ENCODE peak calls at places on chromosomes 13 and 19, in four cellular contexts. One of them, this sample, is unnamed.

GRCh38 chr19:17109962-17110598 is 34.5 kb downstream of the MYO9B start:
- DNase-seq in mucosa of gallbladder: peak
- DNase-seq in BE2C: no peak
- DNase-seq in fibroblast of the conjunctiva: no peak
- DNase-seq in this sample: peak

GRCh38 chr13:108070491-108070890 is 144.8 kb downstream of the LIG4 start:
- DNase-seq in BE2C: no peak
- DNase-seq in fibroblast of the conjunctiva: no peak
- DNase-seq in mucosa of gallbladder: no peak
- DNase-seq in this sample: no peak

GRCh38 chr13:80224468-80224867 is 116.5 kb downstream of the SPRY2 start:
- DNase-seq in fibroblast of the conjunctiva: no peak
- DNase-seq in mucosa of gallbladder: no peak
- DNase-seq in BE2C: no peak
- DNase-seq in this sample: no peak

GRCh38 chr19:47507031-47507430 is 7.8 kb downstream of the NAPA start:
- DNase-seq in mucosa of gallbladder: no peak
- DNase-seq in BE2C: no peak
- DNase-seq in fibroblast of the conjunctiva: no peak
- DNase-seq in this sample: no peak

GRCh38 chr13:109698779-109699178 is 87.6 kb downstream of the IRS2 start:
- DNase-seq in BE2C: no peak
- DNase-seq in mucosa of gallbladder: no peak
- DNase-seq in fibroblast of the conjunctiva: no peak
- DNase-seq in this sample: no peak

GRCh38 chr13:68727165-68727564 is 1380.5 kb upstream of the ATXN8OS start:
- DNase-seq in fibroblast of the conjunctiva: no peak
- DNase-seq in BE2C: no peak
- DNase-seq in mucosa of gallbladder: no peak
- DNase-seq in this sample: no peak

GRCh38 chr19:11067356-11068113 is 21.7 kb upstream of the LDLR start:
- DNase-seq in mucosa of gallbladder: no peak
- DNase-seq in fibroblast of the conjunctiva: no peak
- DNase-seq in BE2C: no peak
- DNase-seq in this sample: no peak

GRCh38 chr13:98959775-98960325 is 18.0 kb downstream of the DOCK9 start:
- DNase-seq in BE2C: no peak
- DNase-seq in mucosa of gallbladder: no peak
- DNase-seq in fibroblast of the conjunctiva: no peak
- DNase-seq in this sample: no peak

GRCh38 chr19:34365463-34366401 is 736 bp downstream of the GPI start:
- DNase-seq in mucosa of gallbladder: peak
- DNase-seq in BE2C: peak
- DNase-seq in fibroblast of the conjunctiva: no peak
- DNase-seq in this sample: peak

GRCh38 chr13:37995052-37995451 is 125.5 kb upstream of the TRPC4 start:
- DNase-seq in BE2C: no peak
- DNase-seq in mucosa of gallbladder: no peak
- DNase-seq in fibroblast of the conjunctiva: no peak
- DNase-seq in this sample: no peak

GRCh38 chr13:101556676-101557121 is 104.2 kb downstream of the ITGBL1 start:
- DNase-seq in fibroblast of the conjunctiva: no peak
- DNase-seq in BE2C: no peak
- DNase-seq in mucosa of gallbladder: no peak
- DNase-seq in this sample: no peak

GRCh38 chr13:30196025-30196424 is 111.3 kb downstream of the KATNAL1 start:
- DNase-seq in BE2C: peak
- DNase-seq in mucosa of gallbladder: no peak
- DNase-seq in fibroblast of the conjunctiva: no peak
- DNase-seq in this sample: no peak

GRCh38 chr13:40031031-40031430 is 375.6 kb downstream of the COG6 start:
- DNase-seq in fibroblast of the conjunctiva: no peak
- DNase-seq in BE2C: no peak
- DNase-seq in mucosa of gallbladder: no peak
- DNase-seq in this sample: no peak

GRCh38 chr13:26678796-26679195 is 81.8 kb downstream of the GPR12 start:
- DNase-seq in mucosa of gallbladder: no peak
- DNase-seq in fibroblast of the conjunctiva: no peak
- DNase-seq in BE2C: no peak
- DNase-seq in this sample: no peak

GRCh38 chr19:39132344-39132969 is 6.9 kb downstream of the PAK4 start:
- DNase-seq in fibroblast of the conjunctiva: no peak
- DNase-seq in BE2C: no peak
- DNase-seq in mucosa of gallbladder: no peak
- DNase-seq in this sample: no peak

GRCh38 chr19:37943480-37943879 is 36.5 kb downstream of the SIPA1L3 start:
- DNase-seq in mucosa of gallbladder: peak
- DNase-seq in fibroblast of the conjunctiva: no peak
- DNase-seq in BE2C: no peak
- DNase-seq in this sample: no peak

GRCh38 chr19:54560881-54561385 is 12.7 kb upstream of the LILRA2 start:
- DNase-seq in BE2C: no peak
- DNase-seq in mucosa of gallbladder: no peak
- DNase-seq in fibroblast of the conjunctiva: no peak
- DNase-seq in this sample: no peak

GRCh38 chr13:39663508-39663907 is 8.0 kb downstream of the COG6 start:
- DNase-seq in BE2C: no peak
- DNase-seq in mucosa of gallbladder: no peak
- DNase-seq in fibroblast of the conjunctiva: no peak
- DNase-seq in this sample: no peak

GRCh38 chr19:18437481-18438330 is at the start of gene ISYNA1:
- DNase-seq in BE2C: peak
- DNase-seq in fibroblast of the conjunctiva: no peak
- DNase-seq in mucosa of gallbladder: peak
- DNase-seq in this sample: peak

GRCh38 chr19:917323-918151 is at the start of gene KISS1R:
- DNase-seq in fibroblast of the conjunctiva: no peak
- DNase-seq in mucosa of gallbladder: no peak
- DNase-seq in BE2C: peak
- DNase-seq in this sample: peak

GRCh38 chr13:99903140-99903539 is 68.4 kb downstream of the ZIC5 start:
- DNase-seq in fibroblast of the conjunctiva: no peak
- DNase-seq in mucosa of gallbladder: no peak
- DNase-seq in BE2C: no peak
- DNase-seq in this sample: no peak

GRCh38 chr13:22168437-22168836 is 497.6 kb downstream of the FGF9 start:
- DNase-seq in mucosa of gallbladder: no peak
- DNase-seq in BE2C: no peak
- DNase-seq in fibroblast of the conjunctiva: no peak
- DNase-seq in this sample: no peak

GRCh38 chr13:77637583-77637982 is 59.9 kb upstream of the SLAIN1 start:
- DNase-seq in fibroblast of the conjunctiva: no peak
- DNase-seq in mucosa of gallbladder: peak
- DNase-seq in BE2C: no peak
- DNase-seq in this sample: no peak

GRCh38 chr13:28429685-28430290 is 65.1 kb downstream of the FLT1 start:
- DNase-seq in fibroblast of the conjunctiva: no peak
- DNase-seq in mucosa of gallbladder: no peak
- DNase-seq in BE2C: no peak
- DNase-seq in this sample: peak

GRCh38 chr19:6459356-6460098 is at the start of gene SLC25A23:
- DNase-seq in fibroblast of the conjunctiva: peak
- DNase-seq in BE2C: peak
- DNase-seq in mucosa of gallbladder: peak
- DNase-seq in this sample: peak

GRCh38 chr19:35040474-35040825 is 1.1 kb upstream of the HPN start:
- DNase-seq in fibroblast of the conjunctiva: no peak
- DNase-seq in mucosa of gallbladder: no peak
- DNase-seq in BE2C: no peak
- DNase-seq in this sample: no peak

GRCh38 chr13:46126552-46127171 is 21.8 kb upstream of the CPB2 start:
- DNase-seq in mucosa of gallbladder: peak
- DNase-seq in BE2C: peak
- DNase-seq in fibroblast of the conjunctiva: peak
- DNase-seq in this sample: peak

GRCh38 chr13:26222523-26223046 is 471 bp upstream of the RNF6 start:
- DNase-seq in mucosa of gallbladder: no peak
- DNase-seq in BE2C: no peak
- DNase-seq in fibroblast of the conjunctiva: no peak
- DNase-seq in this sample: no peak

GRCh38 chr19:38270587-38271167 is 6.3 kb downstream of the SPINT2 start:
- DNase-seq in BE2C: no peak
- DNase-seq in mucosa of gallbladder: no peak
- DNase-seq in fibroblast of the conjunctiva: no peak
- DNase-seq in this sample: no peak

GRCh38 chr19:46932346-46932745 is 71.5 kb downstream of the ARHGAP35 start:
- DNase-seq in mucosa of gallbladder: no peak
- DNase-seq in BE2C: no peak
- DNase-seq in fibroblast of the conjunctiva: no peak
- DNase-seq in this sample: no peak

GRCh38 chr13:27505792-27506191 is 55.4 kb upstream of the MTIF3 start:
- DNase-seq in fibroblast of the conjunctiva: no peak
- DNase-seq in BE2C: no peak
- DNase-seq in mucosa of gallbladder: no peak
- DNase-seq in this sample: no peak

GRCh38 chr19:41226053-41226873 is 7.2 kb downstream of the AXL start:
- DNase-seq in mucosa of gallbladder: peak
- DNase-seq in fibroblast of the conjunctiva: no peak
- DNase-seq in BE2C: peak
- DNase-seq in this sample: no peak

GRCh38 chr13:25764378-25764777 is 287.4 kb downstream of the SHISA2 start:
- DNase-seq in fibroblast of the conjunctiva: no peak
- DNase-seq in mucosa of gallbladder: no peak
- DNase-seq in BE2C: no peak
- DNase-seq in this sample: no peak

GRCh38 chr13:48214519-48215121 is 18.4 kb upstream of the ITM2B start:
- DNase-seq in BE2C: no peak
- DNase-seq in mucosa of gallbladder: no peak
- DNase-seq in fibroblast of the conjunctiva: no peak
- DNase-seq in this sample: no peak

GRCh38 chr13:34416833-34417425 is 525.1 kb upstream of the NBEA start:
- DNase-seq in mucosa of gallbladder: peak
- DNase-seq in BE2C: peak
- DNase-seq in fibroblast of the conjunctiva: peak
- DNase-seq in this sample: no peak

GRCh38 chr13:79548886-79549285 is 67.9 kb downstream of the NDFIP2 start:
- DNase-seq in mucosa of gallbladder: no peak
- DNase-seq in BE2C: no peak
- DNase-seq in fibroblast of the conjunctiva: no peak
- DNase-seq in this sample: no peak

GRCh38 chr19:47994209-47994802 is at the start of gene ELSPBP1:
- DNase-seq in mucosa of gallbladder: no peak
- DNase-seq in BE2C: no peak
- DNase-seq in fibroblast of the conjunctiva: no peak
- DNase-seq in this sample: no peak

GRCh38 chr13:100707818-100708740 is 33.5 kb upstream of the TMTC4 start:
- DNase-seq in mucosa of gallbladder: no peak
- DNase-seq in BE2C: no peak
- DNase-seq in fibroblast of the conjunctiva: no peak
- DNase-seq in this sample: no peak

GRCh38 chr19:19439083-19439482 is 33.6 kb downstream of the GATAD2A start:
- DNase-seq in mucosa of gallbladder: no peak
- DNase-seq in BE2C: no peak
- DNase-seq in fibroblast of the conjunctiva: no peak
- DNase-seq in this sample: no peak

GRCh38 chr19:39765091-39766076 is 13.3 kb upstream of the LEUTX start:
- DNase-seq in fibroblast of the conjunctiva: peak
- DNase-seq in BE2C: peak
- DNase-seq in mucosa of gallbladder: peak
- DNase-seq in this sample: no peak